ENCODE peak calls at places on chromosome 14, in seven cellular contexts. One of them, this sample, is unnamed. For H3K9me3 and H3K27me3, the result is how much of the 10 kb centered on the place peaks cover.

GRCh38 chr14:104600805-104601204 is 3.8 kb downstream of the TMEM179 start:
- DNase-seq in Karpas-422: no peak
- DNase-seq in HCT116: no peak
- DNase-seq in tibial nerve: no peak
- DNase-seq in upper lobe of left lung: peak
- DNase-seq in H1: no peak
- DNase-seq in upper lobe of right lung: no peak
- DNase-seq in this sample: no peak

GRCh38 chr14:36664322-36665193 is 2.9 kb downstream of the PAX9 start:
- DNase-seq in Karpas-422: no peak
- DNase-seq in HCT116: no peak
- DNase-seq in tibial nerve: no peak
- DNase-seq in upper lobe of left lung: no peak
- DNase-seq in H1: no peak
- DNase-seq in upper lobe of right lung: no peak
- DNase-seq in this sample: no peak

GRCh38 chr14:105053996-105054395 is 11.2 kb downstream of the GPR132 start:
- DNase-seq in Karpas-422: no peak
- DNase-seq in HCT116: no peak
- DNase-seq in tibial nerve: no peak
- DNase-seq in upper lobe of left lung: peak
- DNase-seq in H1: no peak
- DNase-seq in upper lobe of right lung: no peak
- DNase-seq in this sample: no peak

GRCh38 chr14:63964063-63964462 is 111.3 kb downstream of the SYNE2 start:
- DNase-seq in Karpas-422: no peak
- DNase-seq in HCT116: no peak
- DNase-seq in tibial nerve: no peak
- DNase-seq in upper lobe of left lung: no peak
- DNase-seq in H1: no peak
- DNase-seq in upper lobe of right lung: no peak
- DNase-seq in this sample: no peak

GRCh38 chr14:41785696-41786095 is 179.0 kb downstream of the LRFN5 start:
- DNase-seq in Karpas-422: peak
- DNase-seq in HCT116: no peak
- DNase-seq in tibial nerve: no peak
- DNase-seq in upper lobe of left lung: no peak
- DNase-seq in H1: no peak
- DNase-seq in upper lobe of right lung: no peak
- DNase-seq in this sample: no peak

GRCh38 chr14:50095895-50096294 is 20.5 kb downstream of the VCPKMT start:
- DNase-seq in Karpas-422: no peak
- DNase-seq in HCT116: no peak
- DNase-seq in tibial nerve: no peak
- DNase-seq in upper lobe of left lung: no peak
- DNase-seq in H1: no peak
- DNase-seq in upper lobe of right lung: no peak
- DNase-seq in this sample: no peak

GRCh38 chr14:89283327-89284060 is 133.5 kb downstream of the FOXN3 start:
- DNase-seq in Karpas-422: no peak
- DNase-seq in HCT116: no peak
- DNase-seq in tibial nerve: no peak
- DNase-seq in upper lobe of left lung: no peak
- DNase-seq in H1: no peak
- DNase-seq in upper lobe of right lung: no peak
- DNase-seq in this sample: no peak

GRCh38 chr14:80565001-80565400 is 353.7 kb upstream of the DIO2 start:
- DNase-seq in Karpas-422: no peak
- DNase-seq in HCT116: no peak
- DNase-seq in tibial nerve: no peak
- DNase-seq in upper lobe of left lung: no peak
- DNase-seq in H1: no peak
- DNase-seq in upper lobe of right lung: no peak
- DNase-seq in this sample: no peak

GRCh38 chr14:98890556-98891340 is 381.2 kb downstream of the BCL11B start:
- DNase-seq in Karpas-422: no peak
- DNase-seq in HCT116: no peak
- DNase-seq in tibial nerve: no peak
- DNase-seq in upper lobe of left lung: no peak
- DNase-seq in H1: no peak
- DNase-seq in upper lobe of right lung: no peak
- DNase-seq in this sample: no peak

GRCh38 chr14:100586520-100587247 is 533 bp downstream of the BEGAIN start:
- DNase-seq in Karpas-422: no peak
- DNase-seq in HCT116: peak
- DNase-seq in tibial nerve: no peak
- DNase-seq in upper lobe of left lung: peak
- DNase-seq in H1: peak
- DNase-seq in upper lobe of right lung: peak
- DNase-seq in this sample: no peak

GRCh38 chr14:102593841-102594170 is 1.4 kb downstream of the RCOR1 start:
- DNase-seq in Karpas-422: peak
- DNase-seq in HCT116: no peak
- DNase-seq in tibial nerve: peak
- DNase-seq in upper lobe of left lung: no peak
- DNase-seq in H1: no peak
- DNase-seq in upper lobe of right lung: no peak
- DNase-seq in this sample: no peak

GRCh38 chr14:55731881-55732498 is 152.0 kb downstream of the KTN1 start:
- DNase-seq in Karpas-422: peak
- DNase-seq in HCT116: peak
- DNase-seq in tibial nerve: peak
- DNase-seq in upper lobe of left lung: no peak
- DNase-seq in H1: peak
- DNase-seq in upper lobe of right lung: no peak
- DNase-seq in this sample: no peak

GRCh38 chr14:53979141-53979673 is 22.6 kb upstream of the BMP4 start:
- DNase-seq in Karpas-422: no peak
- DNase-seq in HCT116: no peak
- DNase-seq in tibial nerve: no peak
- DNase-seq in upper lobe of left lung: no peak
- DNase-seq in H1: no peak
- DNase-seq in upper lobe of right lung: no peak
- DNase-seq in this sample: no peak

GRCh38 chr14:50961606-50962259 is 17.4 kb upstream of the PYGL start:
- DNase-seq in Karpas-422: no peak
- DNase-seq in HCT116: no peak
- DNase-seq in tibial nerve: no peak
- DNase-seq in upper lobe of left lung: no peak
- DNase-seq in H1: no peak
- DNase-seq in upper lobe of right lung: no peak
- DNase-seq in this sample: no peak

GRCh38 chr14:103108749-103109207 is 14.3 kb downstream of the EXOC3L4 start:
- DNase-seq in Karpas-422: no peak
- DNase-seq in HCT116: no peak
- DNase-seq in tibial nerve: no peak
- DNase-seq in upper lobe of left lung: no peak
- DNase-seq in H1: no peak
- DNase-seq in upper lobe of right lung: no peak
- DNase-seq in this sample: no peak

GRCh38 chr14:67480011-67480410 is 8.5 kb downstream of the TMEM229B start:
- DNase-seq in Karpas-422: no peak
- DNase-seq in HCT116: no peak
- DNase-seq in tibial nerve: no peak
- DNase-seq in upper lobe of left lung: no peak
- DNase-seq in H1: no peak
- DNase-seq in upper lobe of right lung: no peak
- DNase-seq in this sample: no peak

GRCh38 chr14:26773906-26774593 is 176.2 kb upstream of the NOVA1 start:
- DNase-seq in Karpas-422: no peak
- DNase-seq in HCT116: no peak
- DNase-seq in tibial nerve: no peak
- DNase-seq in upper lobe of left lung: no peak
- DNase-seq in H1: no peak
- DNase-seq in upper lobe of right lung: no peak
- DNase-seq in this sample: no peak

GRCh38 chr14:52352546-52352945 is 38.4 kb downstream of the PTGER2 start:
- DNase-seq in Karpas-422: no peak
- DNase-seq in HCT116: no peak
- DNase-seq in tibial nerve: no peak
- DNase-seq in upper lobe of left lung: no peak
- DNase-seq in H1: no peak
- DNase-seq in upper lobe of right lung: no peak
- DNase-seq in this sample: no peak
- H3K27ac ChIP-seq in Karpas-422: no peak
- H3K27ac ChIP-seq in HCT116: no peak
- H3K27ac ChIP-seq in tibial nerve: peak
- H3K27ac ChIP-seq in upper lobe of left lung: no peak
- H3K27ac ChIP-seq in H1: no peak
- H3K27ac ChIP-seq in upper lobe of right lung: no peak
- H3K27ac ChIP-seq in this sample: peak

GRCh38 chr14:44112774-44113460 is 394.2 kb downstream of the FSCB start:
- DNase-seq in Karpas-422: peak
- DNase-seq in HCT116: no peak
- DNase-seq in tibial nerve: no peak
- DNase-seq in upper lobe of left lung: no peak
- DNase-seq in H1: no peak
- DNase-seq in upper lobe of right lung: no peak
- DNase-seq in this sample: no peak

GRCh38 chr14:44108601-44109000 is 398.5 kb downstream of the FSCB start:
- DNase-seq in Karpas-422: no peak
- DNase-seq in HCT116: no peak
- DNase-seq in tibial nerve: no peak
- DNase-seq in upper lobe of left lung: no peak
- DNase-seq in H1: no peak
- DNase-seq in upper lobe of right lung: no peak
- DNase-seq in this sample: no peak

GRCh38 chr14:44109041-44109440 is 398.0 kb downstream of the FSCB start:
- DNase-seq in Karpas-422: no peak
- DNase-seq in HCT116: no peak
- DNase-seq in tibial nerve: no peak
- DNase-seq in upper lobe of left lung: no peak
- DNase-seq in H1: no peak
- DNase-seq in upper lobe of right lung: no peak
- DNase-seq in this sample: no peak

GRCh38 chr14:44107156-44107555 is 399.9 kb downstream of the FSCB start:
- DNase-seq in Karpas-422: no peak
- DNase-seq in HCT116: no peak
- DNase-seq in tibial nerve: no peak
- DNase-seq in upper lobe of left lung: no peak
- DNase-seq in H1: no peak
- DNase-seq in upper lobe of right lung: no peak
- DNase-seq in this sample: no peak
- H3K9me3 ChIP-seq in Karpas-422: under half
- H3K9me3 ChIP-seq in HCT116: under half
- H3K9me3 ChIP-seq in tibial nerve: under half
- H3K9me3 ChIP-seq in upper lobe of left lung: under half
- H3K9me3 ChIP-seq in H1: under half
- H3K9me3 ChIP-seq in upper lobe of right lung: under half
- H3K9me3 ChIP-seq in this sample: under half

DNA sequence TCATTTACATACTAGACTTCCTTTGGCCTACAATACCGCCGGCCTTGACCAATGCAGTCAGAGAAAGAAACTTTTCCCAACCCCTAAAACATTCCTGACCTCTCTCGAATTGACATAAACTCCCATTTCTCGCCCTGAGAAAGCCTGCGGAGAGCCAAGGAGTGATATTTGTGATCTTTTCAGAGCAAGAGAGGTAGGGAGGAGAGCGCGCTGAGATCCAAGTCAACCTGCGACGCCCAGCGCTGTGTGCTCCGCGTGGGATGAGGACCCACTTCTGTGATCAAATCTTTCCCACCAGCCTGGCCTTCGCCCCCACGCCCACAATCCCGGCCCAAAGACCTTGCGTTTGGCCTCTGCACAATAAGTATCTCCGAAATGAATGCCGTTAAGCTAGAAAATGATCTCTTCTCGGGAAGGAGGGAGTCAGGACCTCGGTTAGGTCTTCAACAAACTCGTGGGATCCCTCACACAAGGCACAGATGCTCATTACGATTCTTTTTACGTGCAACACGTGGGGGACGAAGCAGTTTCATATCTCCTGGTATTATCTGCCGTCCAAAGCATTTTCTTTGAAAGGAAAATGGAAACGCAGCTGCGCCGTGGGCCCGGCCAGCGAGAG is 6.3 kb upstream of the NPAS3 start:
- DNase-seq in Karpas-422: no peak
- DNase-seq in HCT116: no peak
- DNase-seq in tibial nerve: no peak
- DNase-seq in upper lobe of left lung: peak
- DNase-seq in H1: peak
- DNase-seq in upper lobe of right lung: peak
- DNase-seq in this sample: no peak
- H3K27me3 ChIP-seq in Karpas-422: under half
- H3K27me3 ChIP-seq in HCT116: under half
- H3K27me3 ChIP-seq in tibial nerve: under half
- H3K27me3 ChIP-seq in upper lobe of left lung: half or more
- H3K27me3 ChIP-seq in H1: under half
- H3K27me3 ChIP-seq in upper lobe of right lung: half or more
- H3K27me3 ChIP-seq in this sample: under half

GRCh38 chr14:69685217-69685616 is 73.8 kb downstream of the SUSD6 start:
- DNase-seq in Karpas-422: no peak
- DNase-seq in HCT116: no peak
- DNase-seq in tibial nerve: no peak
- DNase-seq in upper lobe of left lung: no peak
- DNase-seq in H1: no peak
- DNase-seq in upper lobe of right lung: no peak
- DNase-seq in this sample: no peak

GRCh38 chr14:69685716-69686115 is 74.3 kb downstream of the SUSD6 start:
- DNase-seq in Karpas-422: no peak
- DNase-seq in HCT116: no peak
- DNase-seq in tibial nerve: peak
- DNase-seq in upper lobe of left lung: peak
- DNase-seq in H1: no peak
- DNase-seq in upper lobe of right lung: peak
- DNase-seq in this sample: peak

GRCh38 chr14:69684461-69685183 is 73.2 kb downstream of the SUSD6 start:
- DNase-seq in Karpas-422: no peak
- DNase-seq in HCT116: no peak
- DNase-seq in tibial nerve: no peak
- DNase-seq in upper lobe of left lung: no peak
- DNase-seq in H1: no peak
- DNase-seq in upper lobe of right lung: peak
- DNase-seq in this sample: no peak

GRCh38 chr14:69690042-69690441 is 76.9 kb upstream of the SRSF5 start:
- DNase-seq in Karpas-422: no peak
- DNase-seq in HCT116: no peak
- DNase-seq in tibial nerve: no peak
- DNase-seq in upper lobe of left lung: no peak
- DNase-seq in H1: no peak
- DNase-seq in upper lobe of right lung: no peak
- DNase-seq in this sample: no peak

DNA sequence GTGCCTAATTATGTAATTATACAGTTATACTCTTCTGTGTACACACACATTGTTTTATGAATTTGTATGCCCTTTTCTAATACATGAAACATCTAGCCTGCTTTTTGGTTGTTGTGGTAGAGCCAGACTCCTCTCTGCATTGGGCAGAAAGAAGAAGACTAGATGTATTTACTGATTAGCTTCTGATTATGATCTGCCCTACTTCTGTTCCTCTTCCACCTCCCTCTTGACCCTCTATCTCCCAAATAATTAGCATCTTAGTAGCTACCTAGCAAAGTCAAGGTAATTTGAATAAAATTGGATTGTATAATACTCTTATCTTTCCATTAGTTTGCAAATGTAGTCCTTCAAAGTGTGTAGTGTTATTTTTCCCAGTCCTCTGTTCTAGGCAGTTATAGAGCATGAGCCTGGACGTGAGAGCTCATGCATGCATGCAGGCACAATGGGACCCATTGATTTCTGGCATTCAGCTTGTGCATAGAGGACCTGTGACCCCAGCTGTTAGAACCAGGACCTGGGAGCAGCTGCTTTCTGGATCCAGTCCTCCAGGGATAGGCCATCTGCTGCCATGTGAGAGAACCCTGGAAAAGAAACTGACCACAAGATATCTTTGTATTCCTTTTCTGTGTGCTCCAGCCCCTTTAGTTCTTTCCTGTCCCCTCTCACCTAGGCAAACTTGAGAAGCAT is 76.7 kb downstream of the SUSD6 start:
- DNase-seq in Karpas-422: no peak
- DNase-seq in HCT116: no peak
- DNase-seq in tibial nerve: no peak
- DNase-seq in upper lobe of left lung: no peak
- DNase-seq in H1: no peak
- DNase-seq in upper lobe of right lung: no peak
- DNase-seq in this sample: no peak
- H3K27ac ChIP-seq in Karpas-422: peak
- H3K27ac ChIP-seq in HCT116: no peak
- H3K27ac ChIP-seq in tibial nerve: peak
- H3K27ac ChIP-seq in upper lobe of left lung: no peak
- H3K27ac ChIP-seq in H1: no peak
- H3K27ac ChIP-seq in upper lobe of right lung: no peak
- H3K27ac ChIP-seq in this sample: no peak

This sample was measured in Peyer's patch.